ENCODE peak calls at places on chromosomes 1 and 21, in six cellular contexts. H, E, G, U, R and V are unnamed samples.

GRCh38 chr1:115828101-115829022 is 12.6 kb downstream of the NHLH2 start:
- DNase-seq in H (no peak), E (peak; percentile 36), G (peak; percentile 40), U (no peak), R (no peak), V (peak; percentile 57)

GRCh38 chr1:207495816-207496792 is at the start of gene CR1:
- DNase-seq in H (no peak), E (no peak), G (peak; percentile 42), U (no peak), R (no peak), V (peak; percentile 29)

GRCh38 chr1:218436346-218436745 is 91.2 kb downstream of the TGFB2 start:
- DNase-seq in H (no peak), E (no peak), G (no peak), U (no peak), R (no peak), V (no peak)

GRCh38 chr1:243850013-243850367 is at the start of gene AKT3:
- DNase-seq in H (no peak), E (no peak), G (no peak), U (no peak), R (no peak), V (peak; percentile 81)

GRCh38 chr1:181091322-181092040 is 3.0 kb downstream of the IER5 start:
- DNase-seq in H (no peak), E (no peak), G (no peak), U (no peak), R (no peak), V (no peak)

GRCh38 chr1:90068611-90069280 is 73.8 kb downstream of the ZNF326 start:
- DNase-seq in H (no peak), E (no peak), G (no peak), U (no peak), R (no peak), V (no peak)

GRCh38 chr1:207049974-207050391 is 1.0 kb downstream of the YOD1 start:
- DNase-seq in H (no peak), E (peak; percentile 73), G (peak; percentile 68), U (peak; percentile 38), R (no peak), V (peak; percentile 28)

GRCh38 chr1:8406946-8407345 is 89.0 kb downstream of the SLC45A1 start:
- DNase-seq in H (no peak), E (no peak), G (no peak), U (no peak), R (no peak), V (no peak)

GRCh38 chr21:16419188-16419874 is 689.5 kb downstream of the USP25 start:
- DNase-seq in H (no peak), E (peak; percentile 99), G (no peak), U (peak; percentile 12), R (no peak), V (no peak)

GRCh38 chr1:175641633-175642032 is 101.8 kb downstream of the TNR start:
- DNase-seq in H (no peak), E (no peak), G (no peak), U (no peak), R (no peak), V (no peak)

GRCh38 chr21:29366532-29366931 is 67.8 kb downstream of the BACH1 start:
- DNase-seq in H (no peak), E (no peak), G (no peak), U (no peak), R (no peak), V (no peak)

GRCh38 chr1:154974808-154975408 is 427 bp downstream of the CKS1B start:
- DNase-seq in H (peak; percentile 94), E (peak; percentile 98), G (peak; percentile 92), U (peak; percentile 95), R (peak; percentile 91), V (peak; percentile 97)

GRCh38 chr1:177505905-177506590 is 335.3 kb downstream of the BRINP2 start:
- DNase-seq in H (no peak), E (peak; percentile 45), G (no peak), U (no peak), R (no peak), V (no peak)

GRCh38 chr1:206556047-206556747 is 48.9 kb downstream of the RASSF5 start:
- DNase-seq in H (no peak), E (no peak), G (no peak), U (peak; percentile 68), R (no peak), V (no peak)

GRCh38 chr1:109475261-109475660 is 8.4 kb upstream of the ATXN7L2 start:
- DNase-seq in H (no peak), E (no peak), G (no peak), U (no peak), R (no peak), V (no peak)

GRCh38 chr1:203682401-203683383 is 56.1 kb downstream of the ATP2B4 start:
- DNase-seq in H (no peak), E (peak; percentile 67), G (peak; percentile 59), U (peak; percentile 84), R (no peak), V (peak; percentile 33)

GRCh38 chr1:210360852-210361477 is 32.3 kb downstream of the HHAT start:
- DNase-seq in H (peak; percentile 71), E (peak; percentile 49), G (peak; percentile 24), U (peak; percentile 52), R (no peak), V (no peak)

GRCh38 chr1:98210064-98210463 is 289.2 kb upstream of the DPYD start:
- DNase-seq in H (peak; percentile 9), E (peak; percentile 89), G (no peak), U (peak; percentile 13), R (no peak), V (no peak)

GRCh38 chr1:24525606-24526005 is 23.0 kb downstream of the RCAN3 start:
- DNase-seq in H (no peak), E (no peak), G (no peak), U (no peak), R (no peak), V (no peak)

GRCh38 chr1:83112248-83112885 is 886.6 kb downstream of the TTLL7 start:
- DNase-seq in H (no peak), E (no peak), G (no peak), U (no peak), R (no peak), V (no peak)

GRCh38 chr1:248613742-248614141 is 16.2 kb upstream of the OR2T10 start:
- DNase-seq in H (no peak), E (no peak), G (no peak), U (no peak), R (no peak), V (no peak)

GRCh38 chr1:109548321-109549267 is at the start of gene GNAI3:
- DNase-seq in H (peak; percentile 91), E (peak; percentile 96), G (peak; percentile 95), U (peak; percentile 94), R (peak; percentile 82), V (peak; percentile 94)

GRCh38 chr1:226473325-226473724 is 65.4 kb upstream of the PARP1 start:
- DNase-seq in H (no peak), E (no peak), G (no peak), U (no peak), R (no peak), V (no peak)

GRCh38 chr1:58356402-58356801 is 190.1 kb downstream of the OMA1 start:
- DNase-seq in H (no peak), E (no peak), G (no peak), U (no peak), R (no peak), V (no peak)

GRCh38 chr1:19289244-19289643 is 674 bp upstream of the AKR7A3 start:
- DNase-seq in H (no peak), E (no peak), G (no peak), U (no peak), R (no peak), V (no peak)

GRCh38 chr21:41918561-41919358 is 35.1 kb downstream of the C2CD2 start:
- DNase-seq in H (no peak), E (no peak), G (no peak), U (no peak), R (no peak), V (no peak)

GRCh38 chr1:208100906-208101305 is 143.3 kb downstream of the PLXNA2 start:
- DNase-seq in H (no peak), E (no peak), G (no peak), U (no peak), R (no peak), V (no peak)

GRCh38 chr1:53043271-53043670 is 18.7 kb upstream of the PODN start:
- DNase-seq in H (no peak), E (no peak), G (no peak), U (peak; percentile 8), R (no peak), V (no peak)
- TF ChIP-seq JUN in H (no peak), E (no peak), G (no peak), U (no peak), R (no peak), V (no peak)

GRCh38 chr1:231861541-231862481 is 235.2 kb downstream of the DISC1 start:
- DNase-seq in H (no peak), E (no peak), G (no peak), U (no peak), R (no peak), V (no peak)
- TF ChIP-seq JUN in H (no peak), E (no peak), G (no peak), U (no peak), R (no peak), V (no peak)

GRCh38 chr1:170388489-170388888 is 143.5 kb upstream of the GORAB start:
- DNase-seq in H (no peak), E (no peak), G (no peak), U (no peak), R (no peak), V (no peak)

DNA sequence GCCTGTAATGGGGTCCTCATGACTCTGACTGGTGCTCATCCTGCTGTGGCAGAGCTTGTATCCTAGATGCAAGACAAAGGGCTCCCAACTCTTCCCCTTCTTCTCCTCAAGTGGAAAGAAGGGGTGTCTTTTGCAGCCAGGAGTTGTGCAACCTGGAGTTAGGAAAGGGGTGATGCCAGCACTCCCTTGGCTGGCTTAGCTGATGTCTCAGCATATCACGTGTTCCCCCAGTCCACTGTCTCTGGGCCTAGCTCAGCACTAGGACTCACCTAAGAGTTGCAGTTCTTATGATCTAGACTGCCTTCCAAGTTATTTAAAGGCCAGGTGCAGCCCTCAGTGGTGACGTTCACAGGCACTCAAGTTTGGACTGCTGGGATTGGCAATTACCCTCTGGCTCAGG is 146.2 kb upstream of the GORAB start:
- DNase-seq in H (no peak), E (no peak), G (no peak), U (no peak), R (no peak), V (no peak)
- TF ChIP-seq JUN in H (no peak), E (no peak), G (no peak), U (no peak), R (no peak), V (no peak)

DNA sequence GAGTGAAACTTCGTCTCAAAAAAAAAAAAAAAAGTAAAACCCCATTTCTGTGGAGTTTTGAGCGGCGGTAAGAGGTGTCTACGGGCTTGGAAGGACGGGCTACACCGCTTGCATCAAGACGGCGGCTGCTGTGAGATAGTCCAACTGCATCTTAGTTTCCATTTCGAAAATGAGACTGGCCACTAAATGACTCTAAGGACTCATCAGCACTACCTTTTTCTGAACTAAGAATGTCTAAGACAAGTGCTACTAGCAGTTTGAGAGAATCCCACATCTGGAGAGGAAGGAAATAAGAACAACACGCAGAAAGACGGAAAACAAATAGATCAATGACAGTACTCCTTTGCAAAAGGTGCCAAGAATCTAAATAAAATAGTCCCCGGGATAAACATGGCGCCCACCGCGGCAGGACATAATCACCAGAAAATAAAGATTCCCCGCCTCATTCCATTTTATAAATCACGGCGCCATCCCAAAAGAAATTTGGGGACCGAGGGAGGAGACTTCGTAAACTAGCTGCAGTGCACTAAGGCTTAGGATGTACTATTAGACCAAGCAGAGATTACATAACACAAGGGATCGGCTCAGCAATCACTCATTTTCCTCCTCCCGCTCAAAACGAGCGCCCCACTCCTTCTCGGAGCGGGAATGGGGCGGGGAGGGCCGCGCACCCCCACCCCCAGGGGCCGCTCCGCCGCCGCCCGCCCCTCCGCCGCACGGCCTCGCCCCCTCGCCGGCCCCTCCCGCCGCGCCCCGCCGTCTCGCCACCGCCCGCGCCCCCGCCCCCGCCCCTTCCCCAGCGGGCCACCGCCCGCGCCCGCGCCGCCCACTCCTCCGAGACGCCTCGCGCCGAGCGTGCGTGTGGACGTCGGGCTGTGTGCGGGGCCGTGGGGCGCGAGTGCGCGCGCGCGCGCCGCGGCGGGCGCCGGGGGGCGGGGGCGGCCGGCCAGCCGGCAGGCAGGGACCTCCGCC is 1.1 kb downstream of the POGZ start:
- DNase-seq in H (peak; percentile 76), E (peak; percentile 74), G (peak; percentile 86), U (peak; percentile 58), R (no peak), V (peak; percentile 40)
- TF ChIP-seq JUN in H (peak; percentile 66), E (no peak), G (no peak), U (no peak), R (no peak), V (no peak)